ENCODE peak calls at places on chromosomes 12 and 14, in five cellular contexts. Q, B, H, E and I are unnamed samples.

GRCh38 chr12:13857750-13858149 is 123.7 kb downstream of the GRIN2B start:
- DNase-seq in H (no peak), Q (no peak), E (no peak), B (no peak), I (no peak)

GRCh38 chr14:91374897-91375747 is 42.5 kb downstream of the CCDC88C start:
- DNase-seq in H (no peak), Q (no peak), B (no peak), E (no peak), I (no peak)

GRCh38 chr12:2180737-2181082 is 127.9 kb downstream of the CACNA1C start:
- DNase-seq in Q (no peak), E (no peak), B (no peak), H (no peak), I (no peak)

GRCh38 chr12:51028811-51029146 is 2.6 kb upstream of the SLC11A2 start:
- DNase-seq in E (no peak), Q (no peak), B (no peak), H (no peak), I (no peak)

GRCh38 chr12:110312581-110313360 is 31.7 kb downstream of the ATP2A2 start:
- DNase-seq in Q (peak), B (no peak), E (no peak), H (peak), I (peak)

GRCh38 chr12:87020071-87020470 is 763.9 kb upstream of the MGAT4C start:
- DNase-seq in E (no peak), H (no peak), Q (no peak), B (no peak), I (peak)

GRCh38 chr12:74689071-74689655 is 151.5 kb downstream of the ATXN7L3B start:
- DNase-seq in E (no peak), Q (peak), H (peak), B (no peak), I (peak)

GRCh38 chr12:43737646-43738045 is 20.9 kb downstream of the PUS7L start:
- DNase-seq in E (no peak), Q (no peak), H (no peak), B (no peak), I (no peak)

GRCh38 chr14:82067221-82067620 is 533.6 kb upstream of the SEL1L start:
- DNase-seq in H (no peak), E (no peak), B (no peak), Q (no peak), I (peak)

GRCh38 chr14:78007160-78007559 is 163.0 kb upstream of the NRXN3 start:
- DNase-seq in Q (peak), B (no peak), E (no peak), H (no peak), I (no peak)

GRCh38 chr14:68767248-68767645 is 25.6 kb downstream of the ZFP36L1 start:
- DNase-seq in B (no peak), E (no peak), Q (no peak), H (no peak), I (no peak)

GRCh38 chr14:103839569-103839968 is 7.8 kb downstream of the PPP1R13B start:
- DNase-seq in H (no peak), E (no peak), B (no peak), Q (no peak), I (no peak)

GRCh38 chr12:54140958-54141388 is 47.8 kb downstream of the SMUG1 start:
- DNase-seq in H (peak), B (peak), Q (no peak), E (no peak), I (no peak)

GRCh38 chr12:16600525-16600924 is 5.4 kb downstream of the LMO3 start:
- DNase-seq in Q (no peak), E (no peak), H (no peak), B (no peak), I (no peak)

GRCh38 chr12:49296034-49296835 is 1.3 kb downstream of the PRPH start:
- DNase-seq in B (peak), H (no peak), E (peak), Q (peak), I (no peak)

GRCh38 chr14:38309522-38310262 is 53.8 kb upstream of the CLEC14A start:
- DNase-seq in Q (no peak), H (no peak), B (no peak), E (no peak), I (peak)

GRCh38 chr12:132259364-132259871 is 70.0 kb downstream of the GALNT9 start:
- DNase-seq in Q (no peak), B (no peak), H (no peak), E (no peak), I (peak)

GRCh38 chr14:74655597-74656389 is 43.8 kb upstream of the LTBP2 start:
- DNase-seq in Q (no peak), H (peak), E (no peak), B (no peak), I (no peak)

GRCh38 chr12:112801055-112801454 is 9.5 kb downstream of the RPH3A start:
- DNase-seq in H (no peak), Q (no peak), B (no peak), E (no peak), I (no peak)

GRCh38 chr14:56150018-56150417 is 31.8 kb downstream of the PELI2 start:
- DNase-seq in H (no peak), B (no peak), Q (no peak), E (no peak), I (no peak)